ENCODE peak calls at places on chromosome 20, in eight cellular contexts. H, S, C, A, Y, P, J and L are unnamed samples.

GRCh38 chr20:10249048-10249770 is 30.6 kb downstream of the SNAP25 start:
- DNase-seq in H (no peak), S (no peak), C (no peak), A (no peak), Y (no peak), P (no peak), J (no peak), L (no peak)

GRCh38 chr20:23823621-23824324 is 2.8 kb downstream of the CST2 start:
- DNase-seq in H (no peak), S (no peak), C (no peak), A (no peak), Y (no peak), P (no peak), J (no peak), L (no peak)

GRCh38 chr20:53757472-53757913 is 163.9 kb upstream of the ZNF217 start:
- DNase-seq in H (no peak), S (no peak), C (no peak), A (no peak), Y (no peak), P (peak), J (no peak), L (no peak)

GRCh38 chr20:38217791-38218565 is 42.6 kb downstream of the KIAA1755 start:
- DNase-seq in H (peak), S (no peak), C (no peak), A (peak), Y (peak), P (peak), J (peak), L (no peak)

GRCh38 chr20:31966991-31967655 is 828 bp upstream of the XKR7 start:
- DNase-seq in H (no peak), S (no peak), C (no peak), A (no peak), Y (no peak), P (no peak), J (no peak), L (no peak)

GRCh38 chr20:2521369-2522305 is 12.9 kb upstream of the ZNF343 start:
- DNase-seq in H (peak), S (no peak), C (peak), A (no peak), Y (peak), P (peak), J (no peak), L (peak)

GRCh38 chr20:32941155-32941885 is 62.9 kb downstream of the SUN5 start:
- DNase-seq in H (no peak), S (no peak), C (no peak), A (no peak), Y (no peak), P (no peak), J (no peak), L (no peak)

GRCh38 chr20:5580940-5581708 is 169.1 kb upstream of the SHLD1 start:
- DNase-seq in H (no peak), S (no peak), C (no peak), A (no peak), Y (no peak), P (no peak), J (no peak), L (no peak)

GRCh38 chr20:53718622-53719021 is 125.0 kb upstream of the ZNF217 start:
- DNase-seq in H (no peak), S (no peak), C (no peak), A (no peak), Y (no peak), P (no peak), J (no peak), L (no peak)

GRCh38 chr20:48776306-48776705 is 51.5 kb downstream of the PREX1 start:
- DNase-seq in H (no peak), S (no peak), C (no peak), A (no peak), Y (no peak), P (peak), J (no peak), L (peak)

GRCh38 chr20:59817846-59818245 is 115.6 kb downstream of the SYCP2 start:
- DNase-seq in H (no peak), S (no peak), C (no peak), A (no peak), Y (no peak), P (no peak), J (no peak), L (no peak)

GRCh38 chr20:1806456-1806855 is 88.8 kb upstream of the SIRPA start:
- DNase-seq in H (no peak), S (no peak), C (no peak), A (no peak), Y (no peak), P (no peak), J (no peak), L (no peak)

GRCh38 chr20:1894471-1894950 is 696 bp upstream of the SIRPA start:
- DNase-seq in H (no peak), S (peak), C (peak), A (no peak), Y (peak), P (peak), J (peak), L (peak)

GRCh38 chr20:63625771-63626423 is 1.0 kb downstream of the GMEB2 start:
- DNase-seq in H (no peak), S (peak), C (peak), A (no peak), Y (peak), P (no peak), J (no peak), L (peak)

GRCh38 chr20:44579313-44580090 is 2.9 kb upstream of the PKIG start:
- DNase-seq in H (no peak), S (no peak), C (no peak), A (no peak), Y (peak), P (no peak), J (no peak), L (no peak)

GRCh38 chr20:44574372-44574771 is 8.0 kb upstream of the PKIG start:
- DNase-seq in H (no peak), S (no peak), C (no peak), A (no peak), Y (no peak), P (no peak), J (no peak), L (no peak)

GRCh38 chr20:44572551-44573500 is 9.6 kb upstream of the PKIG start:
- DNase-seq in H (no peak), S (no peak), C (no peak), A (peak), Y (no peak), P (peak), J (peak), L (no peak)

GRCh38 chr20:44573501-44573869 is 8.9 kb upstream of the PKIG start:
- DNase-seq in H (no peak), S (no peak), C (no peak), A (no peak), Y (no peak), P (no peak), J (no peak), L (no peak)

GRCh38 chr20:44576297-44576696 is 6.1 kb upstream of the PKIG start:
- DNase-seq in H (no peak), S (no peak), C (peak), A (no peak), Y (no peak), P (no peak), J (no peak), L (no peak)
- TF ChIP-seq CTCF in H (peak), S (peak), C (peak), A (peak), Y (peak), P (no peak), J (no peak), L (peak)

GRCh38 chr20:51553897-51554504 is 11.5 kb upstream of the NFATC2 start:
- DNase-seq in H (no peak), S (no peak), C (no peak), A (no peak), Y (no peak), P (no peak), J (no peak), L (no peak)
- H3K4me3 ChIP-seq in H (no peak), S (no peak), C (no peak), A (no peak), Y (no peak), P (no peak), J (no peak), L (no peak)

GRCh38 chr20:47373206-47373722 is 16.8 kb upstream of the ZMYND8 start:
- DNase-seq in H (no peak), S (peak), C (no peak), A (no peak), Y (no peak), P (no peak), J (no peak), L (no peak)

GRCh38 chr20:47379433-47380150 is 23.1 kb upstream of the ZMYND8 start:
- DNase-seq in H (no peak), S (no peak), C (no peak), A (peak), Y (no peak), P (no peak), J (no peak), L (no peak)

GRCh38 chr20:47382746-47383145 is 26.2 kb upstream of the ZMYND8 start:
- DNase-seq in H (no peak), S (no peak), C (no peak), A (no peak), Y (no peak), P (no peak), J (no peak), L (no peak)

GRCh38 chr20:47380481-47380880 is 24.0 kb upstream of the ZMYND8 start:
- DNase-seq in H (no peak), S (no peak), C (no peak), A (no peak), Y (no peak), P (no peak), J (no peak), L (no peak)

DNA sequence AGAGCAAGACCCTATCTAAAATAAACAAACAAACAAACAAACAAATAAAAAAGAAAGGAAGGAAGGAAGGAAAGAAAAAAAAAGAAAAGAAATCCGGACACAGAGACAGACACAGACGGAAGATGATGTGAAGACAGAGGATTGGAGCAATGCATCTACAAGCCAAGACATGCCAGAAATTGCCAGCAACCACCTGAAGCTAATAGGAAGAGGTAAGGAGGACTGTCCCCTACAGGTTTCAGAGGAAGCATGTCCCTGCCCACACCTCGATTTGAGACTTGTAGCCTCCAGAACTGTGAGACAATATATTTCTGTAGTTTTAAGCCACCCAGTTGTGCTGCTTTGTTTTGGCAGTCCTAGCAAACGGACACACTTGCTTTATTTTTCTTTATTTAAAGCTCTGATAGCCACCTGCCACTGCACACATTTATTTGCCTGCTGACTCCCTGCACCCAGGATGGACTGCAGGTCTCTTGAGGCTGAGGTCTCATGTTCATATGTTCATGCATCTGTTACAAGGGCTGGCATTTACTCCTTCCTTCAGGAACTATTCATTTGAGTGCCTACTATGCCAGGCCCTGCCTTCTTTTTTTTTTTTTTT is 20.7 kb upstream of the ZMYND8 start:
- DNase-seq in H (no peak), S (no peak), C (peak), A (no peak), Y (no peak), P (peak), J (no peak), L (no peak)
- TF ChIP-seq CTCF in H (no peak), S (no peak), C (no peak), A (no peak), Y (no peak), P (peak), J (no peak), L (no peak)

GRCh38 chr20:16563066-16563806 is 10.0 kb downstream of the KIF16B start:
- DNase-seq in H (no peak), S (no peak), C (no peak), A (no peak), Y (peak), P (no peak), J (no peak), L (no peak)
- H3K4me3 ChIP-seq in H (no peak), S (no peak), C (no peak), A (no peak), Y (no peak), P (no peak), J (no peak), L (no peak)

DNA sequence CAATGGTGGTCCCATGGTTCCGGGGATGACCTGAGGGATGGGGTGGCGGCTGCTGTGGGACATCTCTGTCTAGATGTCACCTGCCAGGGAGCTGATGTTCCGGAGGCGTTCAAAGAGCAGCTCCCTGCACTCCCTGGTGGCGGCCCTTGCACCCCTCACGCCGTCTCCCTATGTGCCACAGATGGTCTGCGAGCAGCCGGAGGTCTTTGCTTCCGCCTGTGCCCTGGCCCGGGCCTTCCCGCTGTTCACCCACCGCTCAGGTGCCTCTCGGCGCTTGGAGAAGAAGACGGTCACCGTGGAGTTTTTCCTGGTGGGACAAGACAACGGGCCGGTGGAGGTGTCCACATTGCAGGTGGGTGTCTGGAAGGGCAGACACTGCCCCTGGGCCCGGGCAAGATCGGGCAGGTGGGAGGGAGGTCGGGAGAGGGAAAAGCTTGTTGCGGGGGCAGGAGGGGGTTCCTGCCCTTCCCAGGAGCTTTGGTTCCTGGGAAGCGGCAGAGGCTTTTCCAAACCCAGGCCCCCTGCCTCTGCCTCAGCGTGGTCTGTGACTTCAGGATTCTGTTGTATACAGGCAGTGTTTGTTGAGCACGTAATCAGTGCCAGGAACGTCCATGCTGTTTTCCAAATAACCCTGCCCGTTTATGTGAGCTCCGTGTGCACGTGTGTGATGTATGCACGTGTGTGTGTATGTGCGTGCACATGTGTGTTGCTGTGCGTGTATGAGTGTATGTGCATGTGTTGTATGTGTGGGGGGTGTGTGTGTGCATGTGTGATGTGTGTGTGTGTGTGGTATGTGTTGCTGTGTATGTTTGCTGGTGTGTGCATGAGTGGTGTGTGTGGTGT is 1.9 kb downstream of the NPEPL1 start:
- DNase-seq in H (no peak), S (no peak), C (no peak), A (no peak), Y (no peak), P (no peak), J (peak), L (no peak)
- TF ChIP-seq CTCF in H (no peak), S (no peak), C (no peak), A (no peak), Y (no peak), P (no peak), J (no peak), L (no peak)

GRCh38 chr20:61436674-61437279 is 184.7 kb downstream of the CDH4 start:
- DNase-seq in H (no peak), S (no peak), C (no peak), A (no peak), Y (peak), P (peak), J (no peak), L (no peak)
- H3K4me3 ChIP-seq in H (no peak), S (no peak), C (no peak), A (no peak), Y (peak), P (peak), J (no peak), L (no peak)

DNA sequence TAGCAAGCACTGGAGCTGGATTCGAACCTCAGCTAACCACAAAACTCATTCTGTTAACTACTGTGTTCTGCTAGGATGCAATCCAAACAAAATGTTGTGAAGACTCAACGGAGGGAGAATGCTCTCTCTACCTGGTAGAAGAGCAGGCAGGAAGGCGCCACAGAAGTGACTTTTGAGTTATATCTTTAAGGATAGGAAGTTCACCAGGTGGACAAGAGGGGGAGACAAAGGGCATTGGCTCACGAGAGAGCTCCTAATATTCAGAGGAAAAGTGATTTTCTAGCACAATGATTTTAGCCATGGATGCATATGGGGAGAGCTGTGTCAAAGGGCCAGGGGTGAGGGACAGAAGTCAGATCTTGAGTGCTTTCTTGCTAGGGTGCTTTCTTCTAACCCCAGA is 108.4 kb upstream of the MAFB start:
- DNase-seq in H (peak), S (no peak), C (peak), A (no peak), Y (peak), P (peak), J (no peak), L (no peak)
- TF ChIP-seq CTCF in H (peak), S (peak), C (peak), A (peak), Y (peak), P (peak), J (no peak), L (peak)

DNA sequence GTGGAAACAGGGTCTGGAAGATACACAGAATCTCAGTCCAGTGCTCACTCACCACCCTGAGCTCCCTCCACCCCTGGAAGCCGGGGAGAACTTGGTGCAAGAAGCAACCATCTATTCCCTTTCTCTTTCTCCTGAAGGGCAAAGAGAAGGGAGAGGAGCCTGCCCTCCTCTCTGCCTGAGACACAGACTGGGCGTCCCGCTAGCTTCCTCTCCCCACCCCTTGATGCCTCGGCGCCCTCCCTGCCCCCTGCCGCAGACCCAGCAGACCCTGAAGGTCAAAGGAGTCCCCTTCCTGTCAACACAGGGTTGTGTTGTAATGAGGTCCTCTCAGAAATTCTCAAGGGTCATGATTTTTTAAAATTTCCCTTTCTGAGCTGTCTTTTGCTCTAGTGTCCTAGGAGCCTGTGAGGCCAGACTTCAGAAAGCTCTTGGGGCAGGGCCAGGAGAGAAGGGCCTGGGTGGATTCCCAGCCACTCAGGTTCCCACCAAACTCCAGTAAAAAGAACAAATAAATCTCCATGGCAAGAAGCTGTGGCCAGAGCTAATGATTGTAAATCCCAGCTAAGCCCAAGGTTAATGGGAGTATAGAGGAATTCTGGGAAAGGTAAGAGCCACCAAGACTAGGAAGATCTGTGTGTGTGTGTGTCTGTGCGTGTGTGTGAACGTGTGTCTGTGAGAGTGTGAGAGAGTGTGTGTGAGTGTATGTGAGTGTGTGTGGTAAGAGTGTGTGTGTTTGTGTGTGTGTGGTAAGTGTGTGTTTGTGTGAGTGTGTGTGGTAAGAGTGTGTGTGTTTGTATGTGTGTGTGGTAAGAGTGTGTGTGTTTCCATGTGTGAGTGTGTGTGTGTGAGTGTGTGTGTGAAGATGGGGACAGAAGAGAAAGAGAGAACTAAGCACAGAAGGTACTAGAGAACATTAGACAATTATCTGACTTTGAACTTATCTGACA is 1.0 kb upstream of the JPH2 start:
- DNase-seq in H (no peak), S (no peak), C (peak), A (no peak), Y (no peak), P (peak), J (peak), L (no peak)
- H3K4me3 ChIP-seq in H (peak), S (peak), C (no peak), A (peak), Y (no peak), P (peak), J (peak), L (peak)

GRCh38 chr20:25136643-25137559 is 55.0 kb upstream of the VSX1 start:
- DNase-seq in H (peak), S (peak), C (no peak), A (peak), Y (no peak), P (peak), J (peak), L (no peak)

GRCh38 chr20:25142435-25142834 is 53.1 kb upstream of the ENTPD6 start:
- DNase-seq in H (no peak), S (no peak), C (no peak), A (no peak), Y (no peak), P (no peak), J (no peak), L (no peak)

GRCh38 chr20:25135031-25135430 is 53.1 kb upstream of the VSX1 start:
- DNase-seq in H (no peak), S (no peak), C (no peak), A (no peak), Y (no peak), P (no peak), J (no peak), L (no peak)

GRCh38 chr20:25140968-25141367 is 54.5 kb upstream of the ENTPD6 start:
- DNase-seq in H (no peak), S (no peak), C (no peak), A (no peak), Y (no peak), P (no peak), J (no peak), L (no peak)

DNA sequence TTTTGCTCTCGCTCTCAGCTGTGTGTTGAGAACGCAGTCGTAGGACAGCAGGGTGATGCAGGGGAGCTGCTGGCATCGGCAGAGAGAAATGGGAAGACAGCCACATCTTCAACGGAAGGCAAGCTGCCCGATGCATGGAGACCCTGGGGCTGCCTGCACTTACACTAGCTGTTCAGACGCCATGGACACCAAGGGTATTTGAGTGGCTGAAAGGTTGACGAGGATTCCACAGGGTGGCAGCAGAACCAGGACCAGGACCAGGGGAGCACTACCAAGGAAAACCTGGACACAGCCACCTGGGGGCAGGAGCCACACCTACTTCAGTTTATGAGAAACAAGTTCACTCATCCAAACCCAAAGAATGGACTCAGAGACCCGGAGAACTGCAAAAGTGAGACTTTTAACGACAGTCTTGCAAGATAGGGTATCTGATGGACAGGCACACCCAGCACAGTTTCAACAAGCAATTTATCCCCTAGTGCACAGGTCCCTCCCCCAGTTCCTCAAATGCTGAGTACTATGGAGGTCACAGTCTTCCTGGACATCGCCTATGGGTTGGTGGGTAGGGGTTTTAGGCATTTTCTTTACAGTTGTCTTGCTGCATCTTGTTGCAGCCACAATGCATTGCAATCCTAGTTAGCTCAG is 56.3 kb upstream of the ENTPD6 start:
- DNase-seq in H (peak), S (no peak), C (peak), A (no peak), Y (peak), P (no peak), J (no peak), L (no peak)
- TF ChIP-seq CTCF in H (peak), S (peak), C (no peak), A (no peak), Y (peak), P (no peak), J (no peak), L (peak)